ENCODE peak calls at places on chromosomes 2 and 18, in four cellular contexts. E is HepG2, O is K562, U is H1. V is an unnamed sample.

GRCh38 chr2:205556841-205557539 is 125.3 kb upstream of the NRP2 start:
- DNase-seq in E (no peak), O (no peak), U (no peak), V (no peak)

GRCh38 chr2:138122891-138123290 is 158.6 kb downstream of the HNMT start:
- DNase-seq in E (no peak), O (no peak), U (no peak), V (no peak)

GRCh38 chr18:75003089-75003488 is 205.8 kb downstream of the PTGR3 start:
- DNase-seq in E (no peak), O (no peak), U (no peak), V (no peak)

GRCh38 chr18:43161528-43161927 is 46.0 kb upstream of the RIT2 start:
- DNase-seq in E (no peak), O (no peak), U (no peak), V (no peak)

GRCh38 chr2:98702127-98702802 is 28.7 kb downstream of the MGAT4A start:
- DNase-seq in E (peak), O (no peak), U (no peak), V (no peak)

GRCh38 chr2:178829299-178829698 is 22.1 kb upstream of the TTN start:
- DNase-seq in E (no peak), O (no peak), U (no peak), V (no peak)

GRCh38 chr18:7946724-7947377 is 379.7 kb downstream of the PTPRM start:
- DNase-seq in E (no peak), O (no peak), U (no peak), V (peak)

GRCh38 chr2:43329637-43330036 is 103.2 kb upstream of the ZFP36L2 start:
- DNase-seq in E (no peak), O (no peak), U (no peak), V (no peak)

GRCh38 chr2:54240515-54241219 is 15.4 kb downstream of the TSPYL6 start:
- DNase-seq in E (no peak), O (no peak), U (peak), V (no peak)

GRCh38 chr18:8615397-8616025 is 6.3 kb downstream of the RAB12 start:
- DNase-seq in E (peak), O (peak), U (no peak), V (no peak)

GRCh38 chr2:201796478-201796865 is 9.9 kb upstream of the CDK15 start:
- DNase-seq in E (no peak), O (no peak), U (no peak), V (no peak)

GRCh38 chr2:106020032-106020431 is 174.1 kb downstream of the UXS1 start:
- DNase-seq in E (no peak), O (no peak), U (no peak), V (no peak)

GRCh38 chr2:129253461-129253812 is 726.0 kb upstream of the RAB6C start:
- DNase-seq in E (no peak), O (peak), U (peak), V (peak)

GRCh38 chr2:196849895-196850294 is 40.7 kb upstream of the C2orf66 start:
- DNase-seq in E (peak), O (peak), U (no peak), V (no peak)

GRCh38 chr18:53796042-53796729 is 428.3 kb downstream of the MBD2 start:
- DNase-seq in E (peak), O (no peak), U (no peak), V (no peak)
- TF ChIP-seq ATF3 in E (no peak), O (peak), U (no peak), V (no peak)

DNA sequence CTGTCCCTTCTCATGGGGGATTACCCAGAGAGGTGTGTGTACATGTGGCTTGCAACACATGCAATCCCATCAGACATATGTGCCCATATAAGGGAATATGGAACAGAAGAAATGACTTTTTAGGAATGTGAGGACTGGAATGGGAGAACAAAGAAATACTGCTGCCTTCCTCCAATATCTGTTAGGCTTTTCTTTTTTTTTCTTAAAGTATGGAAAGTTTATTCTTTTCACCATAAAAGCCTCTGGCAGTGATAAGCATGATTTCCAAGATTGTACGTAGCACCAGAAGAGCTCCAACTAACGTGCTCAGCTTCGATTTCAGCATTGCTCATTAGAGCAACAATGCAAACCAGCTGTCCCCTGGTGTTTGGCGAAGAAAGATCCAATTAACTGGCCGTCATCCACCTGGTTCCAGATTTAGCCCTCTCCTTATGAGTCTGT is 113.6 kb downstream of the ADCYAP1 start:
- DNase-seq in E (no peak), O (no peak), U (no peak), V (no peak)
- TF ChIP-seq RAD21 in E (no peak), O (no peak), U (no peak), V (no peak)

GRCh38 chr2:25558262-25558661 is 115.1 kb downstream of the DTNB start:
- DNase-seq in E (no peak), O (no peak), U (no peak), V (no peak)
- TF ChIP-seq ATF3 in E (no peak), O (no peak), U (no peak), V (no peak)

DNA sequence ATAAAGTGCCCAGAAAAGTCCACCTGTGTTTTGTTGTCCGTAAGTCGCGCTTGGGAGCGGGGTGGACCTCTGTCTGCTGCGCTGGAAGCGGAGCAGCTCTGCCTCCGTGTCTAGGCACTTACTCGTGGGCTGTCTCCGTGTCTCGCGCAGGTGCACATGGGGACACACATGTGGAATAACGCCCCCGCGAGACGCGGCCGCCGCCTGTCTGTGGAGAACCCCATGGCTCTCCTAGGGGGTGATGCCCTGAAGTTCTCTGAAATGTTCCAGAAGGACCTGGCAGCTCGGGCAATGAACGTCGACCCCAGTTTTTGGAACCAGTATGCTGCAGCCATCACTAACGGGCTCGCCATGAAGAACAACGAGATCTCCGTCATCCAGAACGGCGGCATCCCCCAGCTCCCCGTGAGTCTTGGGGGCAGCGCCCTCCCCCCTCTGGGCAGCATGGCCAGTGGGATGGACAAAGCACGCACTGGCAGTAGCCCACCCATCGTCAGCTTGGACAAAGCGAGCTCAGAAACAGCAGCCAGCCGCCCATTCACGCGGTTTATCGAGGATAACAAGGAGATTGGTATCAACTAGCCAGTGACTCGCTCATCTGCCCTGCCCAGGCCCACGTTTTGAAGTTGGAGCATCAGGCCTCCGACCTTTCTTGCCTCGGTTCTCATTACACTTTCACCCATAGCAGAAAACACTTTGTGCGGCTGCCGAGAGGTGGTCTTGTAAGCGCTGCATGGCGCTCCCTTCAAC is 17.3 kb downstream of the SALL3 start:
- DNase-seq in E (no peak), O (no peak), U (no peak), V (no peak)
- TF ChIP-seq RAD21 in E (no peak), O (no peak), U (no peak), V (no peak)

DNA sequence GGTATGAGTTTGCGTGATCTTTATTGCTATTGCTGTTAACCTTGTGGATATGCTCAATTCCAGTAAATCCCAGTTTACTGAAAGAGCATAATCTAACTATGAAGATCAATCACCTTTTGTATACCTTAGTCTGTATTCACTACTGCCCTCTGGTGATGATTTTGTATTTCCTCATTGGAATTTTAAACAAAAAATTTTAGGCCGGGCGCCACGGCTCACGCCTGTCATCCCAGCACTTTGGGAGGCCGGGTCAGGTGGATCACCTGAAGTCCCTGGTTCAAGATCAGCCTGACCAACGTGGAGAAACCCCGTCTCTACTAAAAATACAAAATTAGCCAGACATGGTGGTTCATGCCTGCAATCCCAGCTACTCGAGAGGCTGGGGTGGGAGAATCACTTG is 5.1 kb downstream of the COMMD1 start:
- DNase-seq in E (peak), O (no peak), U (no peak), V (no peak)
- TF ChIP-seq ATF3 in E (no peak), O (no peak), U (no peak), V (no peak)

GRCh38 chr2:227889336-227889735 is 17.9 kb downstream of the DAW1 start:
- DNase-seq in E (no peak), O (no peak), U (no peak), V (no peak)

GRCh38 chr2:227891673-227892072 is 20.2 kb downstream of the DAW1 start:
- DNase-seq in E (no peak), O (no peak), U (no peak), V (no peak)

GRCh38 chr2:227888289-227888688 is 16.9 kb downstream of the DAW1 start:
- DNase-seq in E (no peak), O (no peak), U (no peak), V (peak)

DNA sequence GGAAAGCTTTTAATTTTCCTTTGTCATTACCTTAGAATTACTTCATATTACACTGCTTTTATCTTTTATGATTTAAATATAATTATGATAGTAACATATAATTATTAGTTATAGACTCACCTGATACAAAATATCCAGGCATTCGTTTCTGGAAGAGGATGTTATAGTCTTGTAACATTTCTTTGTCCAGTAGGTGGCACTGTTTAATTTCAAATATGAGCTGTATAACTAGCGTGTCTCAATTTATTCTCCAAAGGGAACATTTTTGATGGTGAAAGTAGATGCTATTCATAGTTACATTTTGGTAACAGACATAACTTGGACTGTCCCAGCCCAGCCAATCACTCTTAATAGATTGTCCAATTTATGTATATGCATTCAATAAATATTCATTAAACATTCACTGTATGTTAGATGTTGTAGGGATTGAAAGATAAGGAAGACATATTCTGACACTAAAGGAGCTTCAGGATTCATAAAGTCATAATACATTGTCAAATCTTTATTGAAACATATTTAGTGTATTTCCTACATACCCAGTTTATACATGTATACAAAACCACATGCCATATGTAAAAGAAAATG is 19.2 kb downstream of the DAW1 start:
- DNase-seq in E (peak), O (peak), U (no peak), V (peak)
- TF ChIP-seq RAD21 in E (no peak), O (peak), U (peak), V (peak)

DNA sequence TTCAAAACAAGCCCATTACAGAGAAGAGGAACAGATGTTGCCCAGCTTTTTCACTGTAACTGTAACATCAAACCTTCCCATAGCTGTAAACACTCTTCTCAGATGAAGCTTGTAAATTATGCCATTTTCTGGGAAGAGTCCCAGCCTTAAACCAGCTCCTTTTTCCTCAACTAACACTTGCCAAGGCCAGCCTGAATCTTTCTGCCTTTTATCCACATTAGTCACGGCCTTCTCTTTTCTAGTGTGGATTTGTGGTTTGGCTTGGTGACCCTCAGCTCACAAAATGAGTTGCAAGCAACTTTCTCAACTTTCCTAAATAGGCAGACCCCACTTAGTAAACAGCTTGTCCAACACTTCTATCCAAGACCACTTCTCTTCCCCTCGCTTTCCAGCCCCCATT is 90.2 kb downstream of the CABLES1 start:
- DNase-seq in E (no peak), O (no peak), U (no peak), V (no peak)
- TF ChIP-seq ATF3 in E (no peak), O (no peak), U (no peak), V (no peak)

GRCh38 chr2:85651097-85651496 is 16.9 kb downstream of the SFTPB start:
- DNase-seq in E (no peak), O (no peak), U (no peak), V (no peak)

GRCh38 chr2:85647823-85648526 is 20.0 kb downstream of the SFTPB start:
- DNase-seq in E (no peak), O (no peak), U (no peak), V (no peak)

GRCh38 chr2:85650456-85650855 is 17.5 kb downstream of the SFTPB start:
- DNase-seq in E (no peak), O (no peak), U (no peak), V (no peak)

GRCh38 chr2:85649201-85650190 is 18.5 kb downstream of the SFTPB start:
- DNase-seq in E (no peak), O (no peak), U (no peak), V (no peak)

DNA sequence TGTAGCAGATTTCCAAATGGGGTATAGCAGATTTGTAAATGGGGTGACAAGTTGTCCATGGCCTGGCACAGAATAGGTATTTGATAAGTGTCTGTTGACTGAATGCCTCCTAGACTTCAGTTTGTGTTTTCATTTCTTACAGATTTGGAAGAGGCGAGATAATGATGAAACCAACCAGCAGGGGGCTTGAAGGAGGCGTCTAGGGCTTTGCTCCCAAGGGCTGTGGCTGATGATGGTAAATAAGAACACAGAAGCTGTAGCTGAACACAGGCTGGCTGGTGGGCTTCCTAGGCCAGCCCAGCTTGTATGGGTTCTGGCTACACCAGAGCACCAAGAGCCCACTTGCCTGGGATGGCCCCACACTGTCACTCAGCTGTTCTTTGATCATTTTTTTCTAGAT is 19.4 kb downstream of the SFTPB start:
- DNase-seq in E (no peak), O (peak), U (no peak), V (no peak)
- TF ChIP-seq RAD21 in E (no peak), O (no peak), U (peak), V (peak)

DNA sequence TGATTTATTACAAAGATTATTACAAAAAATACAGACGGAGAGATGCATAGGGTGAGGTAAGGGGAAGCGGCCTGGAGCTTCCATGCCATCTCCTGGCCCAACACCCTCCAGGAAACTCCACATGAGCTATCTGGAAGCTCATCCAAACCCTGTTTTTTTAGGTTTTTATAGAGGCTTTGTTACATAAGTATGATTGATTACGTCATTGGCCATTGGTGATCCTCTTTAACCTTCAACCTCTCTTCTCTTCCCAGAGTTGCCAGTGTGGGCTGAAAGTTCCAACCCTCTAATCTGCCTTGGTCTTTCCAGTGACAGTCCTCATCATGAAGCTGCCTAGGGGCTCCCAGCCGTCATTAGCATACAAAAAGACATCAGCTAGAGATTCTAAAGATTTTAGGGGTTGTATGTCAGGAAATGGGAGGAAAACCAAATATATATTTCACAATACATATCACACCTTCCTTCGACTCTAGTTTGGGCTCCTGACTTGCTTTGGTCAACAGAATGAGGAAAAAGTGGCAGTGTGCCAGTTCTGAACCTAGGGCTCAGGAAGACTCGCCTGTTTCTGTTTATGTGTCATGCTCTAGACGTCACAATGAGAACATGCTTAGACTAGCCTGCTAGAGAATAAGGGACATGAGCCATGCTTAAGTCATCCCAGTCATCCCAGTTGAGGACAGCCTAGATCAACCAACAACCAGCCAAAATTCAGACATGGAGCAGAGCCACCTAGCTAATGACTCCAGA is 54.1 kb downstream of the ETAA1 start:
- DNase-seq in E (peak), O (no peak), U (no peak), V (no peak)
- TF ChIP-seq ATF3 in E (no peak), O (peak), U (no peak), V (no peak)

V was measured in HCT116.